ENCODE peak calls at places on chromosomes 2 and 18, in four cellular contexts. L is effector memory CD4-positive, alpha-beta T cell; G is ovary; T is heart left ventricle. E is an unnamed sample. For H3K4me1, the result is how much of the 10 kb centered on the place peaks cover.

GRCh38 chr2:168545439-168546082 is 89.5 kb downstream of the CERS6 start:
- DNase-seq in L (no peak), T (peak), G (no peak), E (no peak)

GRCh38 chr2:12910431-12910830 is 193.7 kb downstream of the TRIB2 start:
- DNase-seq in T (no peak), G (no peak), L (no peak), E (no peak)

GRCh38 chr18:22346342-22346967 is 71.3 kb downstream of the CTAGE1 start:
- DNase-seq in G (peak), T (peak), L (no peak), E (no peak)

GRCh38 chr2:216626168-216626874 is 6.9 kb upstream of the IGFBP2 start:
- DNase-seq in T (no peak), G (no peak), L (no peak), E (no peak)

GRCh38 chr2:70087703-70088507 is 628 bp downstream of the PCBP1 start:
- DNase-seq in G (peak), T (peak), L (no peak), E (peak)

GRCh38 chr18:13587001-13587400 is 139.4 kb downstream of the FAM210A start:
- DNase-seq in T (no peak), G (no peak), L (no peak), E (no peak)

GRCh38 chr2:130391058-130391871 is 35.4 kb downstream of the PTPN18 start:
- DNase-seq in G (peak), T (peak), L (peak), E (peak)

GRCh38 chr2:202140522-202141292 is 67.7 kb downstream of the KIAA2012 start:
- DNase-seq in T (no peak), L (no peak), G (no peak), E (no peak)

GRCh38 chr2:44237221-44237620 is 38.1 kb upstream of the SLC3A1 start:
- DNase-seq in G (no peak), T (no peak), L (no peak), E (no peak)

GRCh38 chr2:105641389-105641811 is 103.3 kb upstream of the NCK2 start:
- DNase-seq in G (no peak), L (no peak), T (peak), E (no peak)

GRCh38 chr2:144508162-144508765 is 11.7 kb downstream of the ZEB2 start:
- DNase-seq in L (no peak), T (peak), G (no peak), E (peak)

GRCh38 chr18:68623342-68623741 is 91.6 kb downstream of the TMX3 start:
- DNase-seq in G (peak), L (no peak), T (no peak), E (no peak)

GRCh38 chr18:5150888-5151287 is 46.2 kb downstream of the AKAIN1 start:
- DNase-seq in L (no peak), T (no peak), G (no peak), E (no peak)

GRCh38 chr2:232629201-232629475 is 4.3 kb upstream of the EFHD1 start:
- DNase-seq in L (no peak), G (no peak), T (no peak), E (no peak)

GRCh38 chr2:218882866-218883366 is 2.3 kb downstream of the WNT10A start:
- DNase-seq in L (no peak), T (no peak), G (no peak), E (no peak)

GRCh38 chr2:234453216-234453615 is 43.7 kb downstream of the ARL4C start:
- DNase-seq in L (no peak), G (no peak), T (no peak), E (no peak)

GRCh38 chr2:108855194-108855593 is 68.6 kb downstream of the CCDC138 start:
- DNase-seq in T (no peak), G (no peak), L (no peak), E (no peak)

GRCh38 chr2:9703701-9704221 is 73.0 kb upstream of the YWHAQ start:
- DNase-seq in T (no peak), G (peak), L (no peak), E (peak)

GRCh38 chr2:68755071-68755470 is 20.5 kb downstream of the ARHGAP25 start:
- DNase-seq in G (no peak), L (no peak), T (no peak), E (no peak)
- H3K4me1 ChIP-seq in G (under half), L (under half), T (under half), E (under half)

GRCh38 chr2:239343946-239344856 is 56.6 kb downstream of the HDAC4 start:
- DNase-seq in T (no peak), G (no peak), L (no peak), E (no peak)
- H3K4me1 ChIP-seq in T (under half), G (under half), L (under half), E (under half)

GRCh38 chr2:152407204-152407721 is 72.3 kb downstream of the FMNL2 start:
- DNase-seq in T (peak), L (no peak), G (peak), E (no peak)

GRCh38 chr2:152406836-152407161 is 71.8 kb downstream of the FMNL2 start:
- DNase-seq in G (no peak), L (no peak), T (no peak), E (no peak)

GRCh38 chr2:152408260-152408659 is 73.3 kb downstream of the FMNL2 start:
- DNase-seq in T (no peak), G (no peak), L (no peak), E (no peak)

GRCh38 chr2:152406119-152406835 is 71.3 kb downstream of the FMNL2 start:
- DNase-seq in T (no peak), G (no peak), L (no peak), E (no peak)

GRCh38 chr2:152407806-152408205 is 72.8 kb downstream of the FMNL2 start:
- DNase-seq in T (no peak), L (no peak), G (no peak), E (no peak)
- H3K4me1 ChIP-seq in T (under half), L (under half), G (under half), E (half or more)

GRCh38 chr18:74283646-74284045 is 8.1 kb downstream of the CYB5A start:
- DNase-seq in L (no peak), G (no peak), T (no peak), E (peak)

GRCh38 chr18:74288041-74288440 is 3.7 kb downstream of the CYB5A start:
- DNase-seq in L (no peak), G (no peak), T (no peak), E (no peak)

GRCh38 chr18:74284501-74285004 is 7.2 kb downstream of the CYB5A start:
- DNase-seq in L (no peak), T (peak), G (peak), E (no peak)

GRCh38 chr18:74288730-74289129 is 3.0 kb downstream of the CYB5A start:
- DNase-seq in G (no peak), L (no peak), T (no peak), E (peak)

GRCh38 chr18:74286106-74286856 is 5.5 kb downstream of the CYB5A start:
- DNase-seq in T (no peak), G (no peak), L (no peak), E (no peak)
- H3K4me1 ChIP-seq in T (half or more), G (under half), L (under half), E (half or more)

E was measured in upper lobe of left lung.